ENCODE peak calls at places on chromosomes 3 and 15, in seven cellular contexts. B is H9; A is esophagus squamous epithelium; I is ascending aorta; W is CD4-positive, alpha-beta memory T cell; R is pancreas; V is CD8-positive, alpha-beta memory T cell. L is an unnamed sample.

GRCh38 chr15:83248151-83248851 is 36.2 kb downstream of the BNC1 start:
- DNase-seq in R (no peak), I (no peak), W (peak; percentile 37), V (peak; percentile 1), A (no peak), B (peak; percentile 49), L (peak; percentile 37)

GRCh38 chr3:20564966-20565365 is 379.0 kb upstream of the SGO1 start:
- DNase-seq in A (no peak), B (no peak), V (no peak), W (no peak), I (no peak), R (no peak), L (no peak)

GRCh38 chr3:10682692-10683091 is 133.3 kb upstream of the SLC6A11 start:
- DNase-seq in W (no peak), I (no peak), A (no peak), B (no peak), R (no peak), V (no peak), L (no peak)

GRCh38 chr3:32821686-32822296 is 4.0 kb downstream of the TRIM71 start:
- DNase-seq in V (no peak), B (no peak), A (no peak), I (no peak), W (no peak), R (no peak), L (no peak)

GRCh38 chr3:41026394-41027177 is 172.7 kb upstream of the CTNNB1 start:
- DNase-seq in V (no peak), I (peak; percentile 71), W (no peak), R (no peak), A (no peak), B (no peak), L (peak; percentile 88)

GRCh38 chr15:45307230-45307924 is 55.3 kb downstream of the SLC28A2 start:
- DNase-seq in I (no peak), W (no peak), V (peak; percentile 6), A (no peak), R (no peak), B (no peak), L (peak; percentile 16)

GRCh38 chr15:92667291-92667904 is 11.8 kb upstream of the FAM174B start:
- DNase-seq in W (no peak), A (no peak), R (no peak), V (no peak), I (no peak), B (no peak), L (no peak)

GRCh38 chr3:54202651-54203248 is 80.4 kb downstream of the CACNA2D3 start:
- DNase-seq in W (no peak), R (no peak), I (no peak), B (no peak), A (no peak), V (no peak), L (no peak)

GRCh38 chr15:57456559-57456958 is 80.3 kb downstream of the CGNL1 start:
- DNase-seq in A (no peak), B (no peak), V (no peak), I (no peak), W (no peak), R (no peak), L (no peak)

GRCh38 chr3:138935864-138936762 is 10.8 kb downstream of the FOXL2 start:
- DNase-seq in A (no peak), B (peak; percentile 89), W (peak; percentile 63), V (peak; percentile 56), I (peak; percentile 85), R (peak; percentile 93), L (peak; percentile 71)

GRCh38 chr3:134526319-134526718 is 40.5 kb downstream of the CEP63 start:
- DNase-seq in W (no peak), B (no peak), A (no peak), R (no peak), I (no peak), V (no peak), L (no peak)

GRCh38 chr3:128998532-128998931 is 2.6 kb upstream of the EFCC1 start:
- DNase-seq in I (no peak), A (no peak), V (no peak), B (no peak), W (no peak), R (no peak), L (no peak)

GRCh38 chr15:28875461-28875965 is 10.3 kb upstream of the APBA2 start:
- DNase-seq in V (no peak), W (no peak), I (no peak), R (no peak), B (no peak), A (no peak), L (no peak)

DNA sequence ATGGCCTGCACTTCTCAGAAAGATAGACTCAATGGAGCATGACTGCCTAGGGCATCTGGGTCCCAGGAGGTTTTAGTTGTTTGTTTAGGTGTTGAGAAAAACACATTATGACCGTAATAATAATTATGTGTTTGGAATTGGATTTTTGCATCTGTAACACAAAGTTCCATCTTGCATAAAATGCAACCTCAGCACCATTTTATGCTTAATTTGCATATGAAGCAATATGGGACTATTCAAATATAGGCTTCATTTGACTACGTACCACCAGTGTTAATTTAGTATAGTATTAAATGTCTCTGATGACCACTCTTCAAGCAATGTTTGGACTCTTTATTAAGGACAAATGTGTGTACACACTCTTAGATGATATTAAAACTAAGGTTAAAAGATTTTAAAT is 121.2 kb downstream of the ROBO2 start:
- DNase-seq in W (no peak), R (no peak), I (no peak), V (no peak), A (no peak), B (no peak), L (no peak)
- H3K27me3 ChIP-seq in W (no peaks in the 10 kb centered on the region), R (no peaks in the 10 kb centered on the region), I (no peaks in the 10 kb centered on the region), V (no peaks in the 10 kb centered on the region), A (no peaks in the 10 kb centered on the region), B (no peaks in the 10 kb centered on the region), L (no peaks in the 10 kb centered on the region)

GRCh38 chr3:14562441-14562840 is 22.3 kb upstream of the GRIP2 start:
- DNase-seq in R (no peak), A (no peak), V (no peak), W (no peak), B (no peak), I (no peak), L (no peak)
- H3K27me3 ChIP-seq in R (no peaks in the 10 kb centered on the region), A (no peaks in the 10 kb centered on the region), V (no peaks in the 10 kb centered on the region), W (no peaks in the 10 kb centered on the region), B (no peaks in the 10 kb centered on the region), I (no peaks in the 10 kb centered on the region), L (no peaks in the 10 kb centered on the region)

GRCh38 chr3:45227131-45227819 is 1.2 kb upstream of the TMEM158 start:
- DNase-seq in B (no peak), V (no peak), W (no peak), I (no peak), R (no peak), A (no peak), L (no peak)
- H3K27me3 ChIP-seq in B (peaks cover 5% of the 10 kb centered on the region), V (peaks cover 27% of the 10 kb centered on the region), W (peaks cover 40% of the 10 kb centered on the region), I (no peaks in the 10 kb centered on the region), R (no peaks in the 10 kb centered on the region), A (no peaks in the 10 kb centered on the region), L (peaks cover 10% of the 10 kb centered on the region)

DNA sequence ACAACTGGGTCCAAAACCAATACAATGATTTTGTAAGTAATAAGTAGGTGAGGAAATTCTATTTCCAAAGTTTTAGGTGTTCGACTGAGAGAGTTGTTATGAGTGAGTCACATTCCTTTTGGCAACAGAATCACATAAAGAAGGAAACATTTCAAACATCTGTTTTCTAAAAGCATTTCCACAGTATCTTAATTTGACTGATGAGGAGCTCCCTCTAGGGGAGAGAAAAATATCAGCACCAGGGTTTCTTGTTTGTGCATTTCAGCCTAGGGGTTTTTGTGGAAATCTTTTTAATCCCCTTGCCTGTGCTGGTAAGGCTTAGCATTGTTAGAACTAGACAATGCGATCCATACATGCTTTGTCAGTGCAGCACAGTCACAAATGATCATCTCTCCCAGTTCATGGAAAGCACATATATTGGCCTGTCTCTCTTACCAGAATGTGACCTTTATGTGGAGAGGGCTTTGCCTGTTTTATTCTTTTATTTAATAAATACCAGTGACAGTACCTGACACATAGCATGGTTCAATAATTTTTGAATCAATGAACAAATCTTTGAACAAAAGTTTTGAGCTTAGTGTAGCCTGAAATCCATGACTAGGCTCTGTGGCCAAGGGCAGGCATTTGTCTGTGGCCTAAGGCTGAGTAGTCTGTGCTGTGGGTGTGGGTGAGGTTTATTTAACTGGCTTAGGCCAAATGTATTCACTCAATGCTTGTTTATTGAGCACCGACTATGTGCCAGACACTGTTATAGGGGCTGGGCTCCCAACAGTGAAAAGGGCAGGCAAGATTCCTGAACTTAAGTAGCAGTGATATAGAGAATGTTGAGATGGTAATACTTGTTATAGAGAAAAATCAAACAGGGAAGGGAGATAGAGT is 21.1 kb upstream of the IQCF6 start:
- DNase-seq in A (no peak), W (peak; percentile 60), I (no peak), B (no peak), V (peak; percentile 29), R (no peak), L (peak; percentile 33)
- H3K27me3 ChIP-seq in A (no peaks in the 10 kb centered on the region), W (no peaks in the 10 kb centered on the region), I (no peaks in the 10 kb centered on the region), B (no peaks in the 10 kb centered on the region), V (no peaks in the 10 kb centered on the region), R (no peaks in the 10 kb centered on the region), L (peaks cover 9% of the 10 kb centered on the region)

GRCh38 chr15:89472785-89473256 is 23.6 kb downstream of the RHCG start:
- DNase-seq in A (no peak), R (peak; percentile 75), B (peak; percentile 94), W (peak; percentile 8), I (no peak), V (no peak), L (peak; percentile 17)
- H3K27me3 ChIP-seq in A (no peaks in the 10 kb centered on the region), R (no peaks in the 10 kb centered on the region), B (no peaks in the 10 kb centered on the region), W (peaks cover 14% of the 10 kb centered on the region), I (peaks cover 9% of the 10 kb centered on the region), V (peaks cover 6% of the 10 kb centered on the region), L (peaks cover 49% of the 10 kb centered on the region)

GRCh38 chr15:73872370-73872769 is 994 bp upstream of the TBC1D21 start:
- DNase-seq in B (no peak), V (no peak), W (no peak), I (no peak), R (no peak), A (no peak), L (no peak)
- H3K27me3 ChIP-seq in B (no peaks in the 10 kb centered on the region), V (no peaks in the 10 kb centered on the region), W (peaks cover 5% of the 10 kb centered on the region), I (no peaks in the 10 kb centered on the region), R (no peaks in the 10 kb centered on the region), A (no peaks in the 10 kb centered on the region), L (no peaks in the 10 kb centered on the region)

GRCh38 chr3:181723064-181723463 is 11.3 kb downstream of the SOX2 start:
- DNase-seq in A (no peak), W (no peak), I (no peak), V (no peak), B (no peak), R (no peak), L (no peak)
- H3K27me3 ChIP-seq in A (no peaks in the 10 kb centered on the region), W (peaks cover 82% of the 10 kb centered on the region), I (peaks cover 61% of the 10 kb centered on the region), V (peaks cover 79% of the 10 kb centered on the region), B (peaks cover 9% of the 10 kb centered on the region), R (peaks cover 23% of the 10 kb centered on the region), L (peaks cover 100% of the 10 kb centered on the region)